ENCODE peak calls at places on chromosomes 1 and 21, in ten cellular contexts. One of them, this sample, is unnamed.

GRCh38 chr1:158120254-158120653 is 60.4 kb upstream of the CD1D start:
- DNase-seq in epithelial cell of esophagus: no peak
- DNase-seq in IMR-90: no peak
- DNase-seq in kidney: no peak
- DNase-seq in WTC11: no peak
- DNase-seq in lower leg skin: no peak
- DNase-seq in esophagus muscularis mucosa: no peak
- DNase-seq in left lung: no peak
- DNase-seq in GM20000: no peak
- DNase-seq in mucosa of descending colon: no peak
- DNase-seq in this sample: no peak

GRCh38 chr1:225362805-225363204 is 65.0 kb downstream of the LBR start:
- DNase-seq in mucosa of descending colon: no peak
- DNase-seq in WTC11: no peak
- DNase-seq in kidney: no peak
- DNase-seq in lower leg skin: no peak
- DNase-seq in GM20000: no peak
- DNase-seq in esophagus muscularis mucosa: no peak
- DNase-seq in left lung: no peak
- DNase-seq in IMR-90: no peak
- DNase-seq in epithelial cell of esophagus: no peak
- DNase-seq in this sample: no peak

GRCh38 chr1:79128726-79129125 is 122.2 kb upstream of the ADGRL4 start:
- DNase-seq in esophagus muscularis mucosa: no peak
- DNase-seq in lower leg skin: no peak
- DNase-seq in epithelial cell of esophagus: peak
- DNase-seq in kidney: no peak
- DNase-seq in GM20000: no peak
- DNase-seq in left lung: no peak
- DNase-seq in IMR-90: peak
- DNase-seq in WTC11: no peak
- DNase-seq in mucosa of descending colon: no peak
- DNase-seq in this sample: peak

GRCh38 chr1:45334308-45335245 is 5.4 kb upstream of the TOE1 start:
- DNase-seq in GM20000: no peak
- DNase-seq in epithelial cell of esophagus: no peak
- DNase-seq in mucosa of descending colon: no peak
- DNase-seq in IMR-90: peak
- DNase-seq in WTC11: peak
- DNase-seq in esophagus muscularis mucosa: no peak
- DNase-seq in kidney: no peak
- DNase-seq in left lung: no peak
- DNase-seq in lower leg skin: no peak
- DNase-seq in this sample: no peak

GRCh38 chr1:223515416-223515815 is 122.2 kb downstream of the CCDC185 start:
- DNase-seq in IMR-90: no peak
- DNase-seq in lower leg skin: no peak
- DNase-seq in GM20000: no peak
- DNase-seq in esophagus muscularis mucosa: no peak
- DNase-seq in WTC11: no peak
- DNase-seq in kidney: no peak
- DNase-seq in epithelial cell of esophagus: no peak
- DNase-seq in left lung: no peak
- DNase-seq in mucosa of descending colon: peak
- DNase-seq in this sample: no peak

GRCh38 chr21:45993210-45994085 is 11.9 kb downstream of the COL6A1 start:
- DNase-seq in kidney: peak
- DNase-seq in lower leg skin: peak
- DNase-seq in esophagus muscularis mucosa: no peak
- DNase-seq in epithelial cell of esophagus: no peak
- DNase-seq in left lung: peak
- DNase-seq in WTC11: peak
- DNase-seq in mucosa of descending colon: no peak
- DNase-seq in GM20000: no peak
- DNase-seq in IMR-90: no peak
- DNase-seq in this sample: no peak

GRCh38 chr1:184101116-184101515 is 49.6 kb downstream of the TSEN15 start:
- DNase-seq in left lung: no peak
- DNase-seq in epithelial cell of esophagus: no peak
- DNase-seq in kidney: no peak
- DNase-seq in lower leg skin: no peak
- DNase-seq in WTC11: no peak
- DNase-seq in GM20000: no peak
- DNase-seq in IMR-90: no peak
- DNase-seq in esophagus muscularis mucosa: no peak
- DNase-seq in mucosa of descending colon: no peak
- DNase-seq in this sample: no peak

GRCh38 chr1:243507001-243507671 is 251.3 kb downstream of the SDCCAG8 start:
- DNase-seq in WTC11: no peak
- DNase-seq in IMR-90: peak
- DNase-seq in lower leg skin: no peak
- DNase-seq in left lung: no peak
- DNase-seq in mucosa of descending colon: no peak
- DNase-seq in GM20000: no peak
- DNase-seq in kidney: no peak
- DNase-seq in epithelial cell of esophagus: peak
- DNase-seq in esophagus muscularis mucosa: no peak
- DNase-seq in this sample: no peak

GRCh38 chr1:64934115-64934880 is 32.1 kb downstream of the JAK1 start:
- DNase-seq in kidney: no peak
- DNase-seq in epithelial cell of esophagus: peak
- DNase-seq in esophagus muscularis mucosa: no peak
- DNase-seq in GM20000: no peak
- DNase-seq in left lung: no peak
- DNase-seq in mucosa of descending colon: no peak
- DNase-seq in WTC11: no peak
- DNase-seq in lower leg skin: peak
- DNase-seq in IMR-90: peak
- DNase-seq in this sample: peak

DNA sequence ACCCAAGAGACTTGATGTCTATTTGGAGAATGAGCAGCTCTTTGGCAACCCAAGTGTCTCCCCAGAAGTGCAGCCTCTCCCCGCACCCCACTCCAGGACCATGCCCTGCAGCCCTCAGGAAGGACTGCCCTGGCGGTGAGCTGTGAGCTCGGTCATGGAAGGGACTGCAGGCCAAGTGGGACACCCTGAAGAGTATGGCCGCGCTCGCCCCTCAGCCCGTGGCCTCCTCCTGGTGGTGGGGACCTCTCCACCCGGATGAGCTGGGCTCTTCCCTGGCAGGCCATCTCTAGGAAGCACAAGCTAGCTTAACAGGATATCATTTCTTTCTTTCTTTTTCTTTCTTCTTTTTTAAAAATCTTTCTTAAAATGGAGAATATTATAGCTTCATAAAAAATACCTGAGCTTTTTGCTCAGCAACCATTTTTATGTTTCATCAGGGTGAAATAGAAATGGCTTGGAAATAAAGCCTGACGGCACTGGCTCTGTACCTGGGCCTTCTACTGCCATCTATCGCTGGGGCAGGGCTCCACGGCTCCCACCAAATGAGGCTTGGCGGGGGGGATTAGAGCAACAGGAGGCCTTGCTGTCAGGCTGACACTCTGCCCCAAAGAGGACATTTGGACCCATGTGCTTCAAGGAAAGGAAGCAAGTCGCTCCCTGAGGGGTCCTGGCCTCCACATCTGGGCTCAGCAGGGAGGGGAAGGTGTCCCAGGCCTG is 296.2 kb upstream of the VAMP3 start:
- DNase-seq in epithelial cell of esophagus: no peak
- DNase-seq in esophagus muscularis mucosa: no peak
- DNase-seq in GM20000: no peak
- DNase-seq in kidney: no peak
- DNase-seq in mucosa of descending colon: no peak
- DNase-seq in lower leg skin: no peak
- DNase-seq in IMR-90: no peak
- DNase-seq in WTC11: peak
- DNase-seq in left lung: peak
- DNase-seq in this sample: no peak
- TF ChIP-seq CTCF in epithelial cell of esophagus: peak
- TF ChIP-seq CTCF in esophagus muscularis mucosa: no peak
- TF ChIP-seq CTCF in GM20000: no peak
- TF ChIP-seq CTCF in kidney: no peak
- TF ChIP-seq CTCF in mucosa of descending colon: no peak
- TF ChIP-seq CTCF in lower leg skin: no peak
- TF ChIP-seq CTCF in IMR-90: no peak
- TF ChIP-seq CTCF in WTC11: no peak
- TF ChIP-seq CTCF in left lung: no peak
- TF ChIP-seq CTCF in this sample: peak

DNA sequence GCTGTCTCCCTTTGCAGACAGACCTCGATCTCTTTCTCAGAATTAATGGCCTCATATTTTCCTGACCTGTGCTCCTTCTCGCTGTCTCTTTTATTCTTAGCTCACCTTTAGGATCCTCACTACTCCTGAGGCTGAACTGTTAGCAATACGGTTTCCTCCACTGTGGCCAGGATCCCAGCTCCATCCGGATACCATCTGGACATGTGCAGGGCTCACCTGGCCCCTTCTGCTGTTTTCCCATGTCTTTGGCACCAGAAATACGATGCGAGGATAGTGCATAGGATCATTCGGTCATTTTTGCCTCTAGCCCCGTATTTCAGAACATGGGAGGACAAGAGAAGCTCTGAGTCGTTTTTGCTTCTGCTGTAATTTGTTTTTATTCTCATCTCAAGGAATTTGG is 108.5 kb upstream of the KIF26B start:
- DNase-seq in epithelial cell of esophagus: no peak
- DNase-seq in esophagus muscularis mucosa: no peak
- DNase-seq in WTC11: no peak
- DNase-seq in GM20000: no peak
- DNase-seq in kidney: no peak
- DNase-seq in left lung: no peak
- DNase-seq in mucosa of descending colon: no peak
- DNase-seq in IMR-90: no peak
- DNase-seq in lower leg skin: no peak
- DNase-seq in this sample: no peak
- TF ChIP-seq CTCF in epithelial cell of esophagus: no peak
- TF ChIP-seq CTCF in esophagus muscularis mucosa: no peak
- TF ChIP-seq CTCF in WTC11: no peak
- TF ChIP-seq CTCF in GM20000: no peak
- TF ChIP-seq CTCF in kidney: no peak
- TF ChIP-seq CTCF in left lung: no peak
- TF ChIP-seq CTCF in mucosa of descending colon: no peak
- TF ChIP-seq CTCF in IMR-90: no peak
- TF ChIP-seq CTCF in lower leg skin: no peak
- TF ChIP-seq CTCF in this sample: no peak

GRCh38 chr1:212309967-212310366 is 24.8 kb downstream of the PPP2R5A start:
- DNase-seq in kidney: no peak
- DNase-seq in mucosa of descending colon: no peak
- DNase-seq in esophagus muscularis mucosa: no peak
- DNase-seq in WTC11: no peak
- DNase-seq in lower leg skin: no peak
- DNase-seq in IMR-90: no peak
- DNase-seq in left lung: no peak
- DNase-seq in epithelial cell of esophagus: no peak
- DNase-seq in GM20000: no peak
- DNase-seq in this sample: no peak

GRCh38 chr1:212313616-212314015 is 28.4 kb downstream of the PPP2R5A start:
- DNase-seq in left lung: no peak
- DNase-seq in WTC11: no peak
- DNase-seq in kidney: no peak
- DNase-seq in GM20000: no peak
- DNase-seq in epithelial cell of esophagus: no peak
- DNase-seq in mucosa of descending colon: no peak
- DNase-seq in IMR-90: peak
- DNase-seq in lower leg skin: no peak
- DNase-seq in esophagus muscularis mucosa: no peak
- DNase-seq in this sample: peak

GRCh38 chr1:212315184-212315583 is 30.0 kb downstream of the PPP2R5A start:
- DNase-seq in epithelial cell of esophagus: no peak
- DNase-seq in WTC11: no peak
- DNase-seq in mucosa of descending colon: no peak
- DNase-seq in IMR-90: no peak
- DNase-seq in kidney: no peak
- DNase-seq in GM20000: no peak
- DNase-seq in esophagus muscularis mucosa: no peak
- DNase-seq in left lung: no peak
- DNase-seq in lower leg skin: no peak
- DNase-seq in this sample: no peak

GRCh38 chr1:212311836-212312497 is 26.8 kb downstream of the PPP2R5A start:
- DNase-seq in WTC11: no peak
- DNase-seq in esophagus muscularis mucosa: no peak
- DNase-seq in epithelial cell of esophagus: peak
- DNase-seq in lower leg skin: no peak
- DNase-seq in IMR-90: peak
- DNase-seq in kidney: no peak
- DNase-seq in mucosa of descending colon: no peak
- DNase-seq in left lung: no peak
- DNase-seq in GM20000: no peak
- DNase-seq in this sample: peak

GRCh38 chr1:212310383-212310782 is 25.2 kb downstream of the PPP2R5A start:
- DNase-seq in IMR-90: no peak
- DNase-seq in GM20000: no peak
- DNase-seq in left lung: no peak
- DNase-seq in esophagus muscularis mucosa: no peak
- DNase-seq in epithelial cell of esophagus: no peak
- DNase-seq in mucosa of descending colon: no peak
- DNase-seq in kidney: no peak
- DNase-seq in lower leg skin: no peak
- DNase-seq in WTC11: no peak
- DNase-seq in this sample: no peak
- TF ChIP-seq CTCF in IMR-90: no peak
- TF ChIP-seq CTCF in GM20000: no peak
- TF ChIP-seq CTCF in left lung: no peak
- TF ChIP-seq CTCF in esophagus muscularis mucosa: no peak
- TF ChIP-seq CTCF in epithelial cell of esophagus: no peak
- TF ChIP-seq CTCF in mucosa of descending colon: no peak
- TF ChIP-seq CTCF in kidney: no peak
- TF ChIP-seq CTCF in lower leg skin: no peak
- TF ChIP-seq CTCF in WTC11: no peak
- TF ChIP-seq CTCF in this sample: no peak

GRCh38 chr1:110452330-110452729 is 1.4 kb downstream of the PROK1 start:
- DNase-seq in IMR-90: no peak
- DNase-seq in kidney: peak
- DNase-seq in lower leg skin: no peak
- DNase-seq in esophagus muscularis mucosa: no peak
- DNase-seq in WTC11: no peak
- DNase-seq in left lung: no peak
- DNase-seq in GM20000: no peak
- DNase-seq in epithelial cell of esophagus: no peak
- DNase-seq in mucosa of descending colon: no peak
- DNase-seq in this sample: no peak

GRCh38 chr1:110453829-110454228 is 2.9 kb downstream of the PROK1 start:
- DNase-seq in lower leg skin: no peak
- DNase-seq in kidney: peak
- DNase-seq in esophagus muscularis mucosa: no peak
- DNase-seq in GM20000: no peak
- DNase-seq in IMR-90: no peak
- DNase-seq in epithelial cell of esophagus: no peak
- DNase-seq in WTC11: no peak
- DNase-seq in mucosa of descending colon: no peak
- DNase-seq in left lung: no peak
- DNase-seq in this sample: no peak

GRCh38 chr1:110454328-110454727 is 3.4 kb downstream of the PROK1 start:
- DNase-seq in WTC11: no peak
- DNase-seq in GM20000: no peak
- DNase-seq in IMR-90: no peak
- DNase-seq in mucosa of descending colon: no peak
- DNase-seq in left lung: no peak
- DNase-seq in esophagus muscularis mucosa: no peak
- DNase-seq in kidney: peak
- DNase-seq in epithelial cell of esophagus: no peak
- DNase-seq in lower leg skin: no peak
- DNase-seq in this sample: no peak

GRCh38 chr1:110457206-110457605 is 6.3 kb downstream of the PROK1 start:
- DNase-seq in mucosa of descending colon: no peak
- DNase-seq in lower leg skin: no peak
- DNase-seq in IMR-90: no peak
- DNase-seq in esophagus muscularis mucosa: no peak
- DNase-seq in left lung: no peak
- DNase-seq in epithelial cell of esophagus: no peak
- DNase-seq in GM20000: no peak
- DNase-seq in kidney: peak
- DNase-seq in WTC11: no peak
- DNase-seq in this sample: no peak

GRCh38 chr1:110455151-110455550 is 4.2 kb downstream of the PROK1 start:
- DNase-seq in epithelial cell of esophagus: no peak
- DNase-seq in esophagus muscularis mucosa: no peak
- DNase-seq in IMR-90: no peak
- DNase-seq in mucosa of descending colon: no peak
- DNase-seq in lower leg skin: no peak
- DNase-seq in left lung: no peak
- DNase-seq in kidney: peak
- DNase-seq in WTC11: peak
- DNase-seq in GM20000: no peak
- DNase-seq in this sample: no peak
- TF ChIP-seq CTCF in epithelial cell of esophagus: no peak
- TF ChIP-seq CTCF in esophagus muscularis mucosa: no peak
- TF ChIP-seq CTCF in IMR-90: peak
- TF ChIP-seq CTCF in mucosa of descending colon: no peak
- TF ChIP-seq CTCF in lower leg skin: no peak
- TF ChIP-seq CTCF in left lung: no peak
- TF ChIP-seq CTCF in kidney: no peak
- TF ChIP-seq CTCF in WTC11: no peak
- TF ChIP-seq CTCF in GM20000: no peak
- TF ChIP-seq CTCF in this sample: no peak